ENCODE peak calls at places on chromosomes 7 and 10, in six cellular contexts. S is heart right ventricle, H is breast epithelium, W is GM12878, O is uterus, X is right cardiac atrium. A is an unnamed sample. For H3K4me1 and H3K27me3, the result is how much of the 10 kb centered on the place peaks cover.

GRCh38 chr7:149625947-149626392 is 128.4 kb upstream of the ZNF746 start:
- DNase-seq in S (no peak), O (peak), X (no peak), W (no peak), H (no peak), A (no peak)

GRCh38 chr7:27185013-27185707 is at the start of gene HOXA11:
- DNase-seq in W (no peak), X (no peak), S (no peak), H (peak), O (peak), A (no peak)

GRCh38 chr10:60172363-60172990 is 217.2 kb downstream of the ANK3 start:
- DNase-seq in O (no peak), H (no peak), X (no peak), S (no peak), W (no peak), A (no peak)

GRCh38 chr7:68245688-68246087 is 1249.1 kb downstream of the TYW1 start:
- DNase-seq in W (no peak), X (no peak), H (no peak), O (no peak), S (no peak), A (no peak)

GRCh38 chr10:132277311-132277741 is 30.4 kb downstream of the STK32C start:
- DNase-seq in H (no peak), X (peak), O (no peak), S (no peak), W (no peak), A (no peak)

GRCh38 chr7:146172112-146172511 is 55.5 kb downstream of the CNTNAP2 start:
- DNase-seq in H (no peak), S (no peak), X (no peak), O (no peak), W (no peak), A (no peak)

GRCh38 chr7:128215281-128215680 is 25.8 kb upstream of the LEP start:
- DNase-seq in X (no peak), S (no peak), O (no peak), W (no peak), H (no peak), A (no peak)

GRCh38 chr7:84912993-84913635 is 273.7 kb downstream of the SEMA3D start:
- DNase-seq in S (no peak), O (no peak), W (no peak), X (no peak), H (no peak), A (no peak)

GRCh38 chr10:17290226-17290625 is 62.2 kb downstream of the VIM start:
- DNase-seq in S (no peak), X (no peak), H (no peak), O (no peak), W (no peak), A (no peak)

GRCh38 chr7:75795831-75796285 is 17.7 kb downstream of the CCL24 start:
- DNase-seq in W (no peak), X (peak), H (no peak), O (peak), S (peak), A (peak)

GRCh38 chr10:92574545-92575377 is 868 bp upstream of the IDE start:
- DNase-seq in S (no peak), X (no peak), W (no peak), H (no peak), O (no peak), A (no peak)

GRCh38 chr10:49679480-49679893 is at the start of gene C10orf53:
- DNase-seq in X (peak), H (no peak), S (peak), W (no peak), O (no peak), A (no peak)

GRCh38 chr10:112223725-112224124 is 40.2 kb upstream of the GPAM start:
- DNase-seq in O (no peak), S (no peak), X (no peak), H (no peak), W (no peak), A (no peak)

GRCh38 chr10:116263870-116264269 is 9.1 kb downstream of the GFRA1 start:
- DNase-seq in S (no peak), X (no peak), H (no peak), W (no peak), O (no peak), A (no peak)

GRCh38 chr10:121800146-121800545 is 127.7 kb downstream of the ATE1 start:
- DNase-seq in H (no peak), W (no peak), O (no peak), X (no peak), S (no peak), A (no peak)

GRCh38 chr10:53894145-53894544 is 906.9 kb downstream of the PCDH15 start:
- DNase-seq in H (no peak), O (no peak), W (no peak), S (no peak), X (no peak), A (no peak)

GRCh38 chr10:112466802-112467201 is 19.8 kb downstream of the VTI1A start:
- DNase-seq in X (no peak), W (no peak), H (no peak), S (no peak), O (no peak), A (no peak)

GRCh38 chr7:14839307-14839706 is 63.2 kb downstream of the DGKB start:
- DNase-seq in W (no peak), H (no peak), S (no peak), X (peak), O (no peak), A (no peak)

GRCh38 chr10:113127285-113128283 is 177.5 kb downstream of the TCF7L2 start:
- DNase-seq in H (no peak), S (no peak), X (no peak), W (no peak), O (no peak), A (no peak)

GRCh38 chr7:100011516-100011915 is 3.9 kb upstream of the ZKSCAN1 start:
- DNase-seq in W (no peak), H (no peak), X (no peak), O (no peak), S (no peak), A (no peak)

GRCh38 chr10:74797550-74797949 is 28.9 kb upstream of the KAT6B start:
- DNase-seq in X (no peak), S (no peak), O (no peak), W (no peak), H (no peak), A (no peak)

GRCh38 chr10:129718548-129719414 is 245.3 kb downstream of the EBF3 start:
- DNase-seq in O (no peak), S (no peak), H (no peak), X (no peak), W (no peak), A (no peak)

GRCh38 chr10:122782911-122783310 is 62.7 kb downstream of the CUZD1 start:
- DNase-seq in W (no peak), S (no peak), X (no peak), O (no peak), H (no peak), A (no peak)

GRCh38 chr7:51471199-51472016 is 154.8 kb upstream of the COBL start:
- DNase-seq in W (no peak), X (peak), O (no peak), H (no peak), S (no peak), A (no peak)

GRCh38 chr10:128140425-128140824 is 14.2 kb upstream of the MKI67 start:
- DNase-seq in W (no peak), O (no peak), S (no peak), X (no peak), H (no peak), A (no peak)

GRCh38 chr10:120719333-120719732 is 131.8 kb upstream of the WDR11 start:
- DNase-seq in X (no peak), W (peak), S (no peak), H (no peak), O (no peak), A (no peak)

GRCh38 chr10:69075431-69075830 is 12.5 kb upstream of the SRGN start:
- DNase-seq in S (no peak), H (no peak), X (no peak), O (no peak), W (no peak), A (no peak)

GRCh38 chr7:137985253-137985896 is 16.5 kb downstream of the CREB3L2 start:
- DNase-seq in W (peak), O (no peak), S (no peak), H (no peak), X (no peak), A (no peak)

GRCh38 chr10:98357208-98357836 is 57.7 kb downstream of the PYROXD2 start:
- DNase-seq in W (no peak), S (no peak), X (no peak), O (no peak), H (no peak), A (no peak)

GRCh38 chr7:136652635-136653370 is 215.6 kb upstream of the CHRM2 start:
- DNase-seq in X (no peak), H (no peak), W (no peak), O (no peak), S (no peak), A (no peak)

GRCh38 chr10:21449288-21449966 is 76.1 kb downstream of the SKIDA1 start:
- DNase-seq in W (peak), H (no peak), S (no peak), X (no peak), O (no peak), A (no peak)

GRCh38 chr7:2523941-2524807 is 4.6 kb downstream of the LFNG start:
- DNase-seq in O (peak), S (peak), W (no peak), X (peak), H (peak), A (peak)

GRCh38 chr7:69751026-69751425 is 152.8 kb downstream of the AUTS2 start:
- DNase-seq in W (no peak), O (no peak), X (no peak), S (no peak), H (no peak), A (no peak)

GRCh38 chr10:119442758-119443060 is 99.8 kb downstream of the RGS10 start:
- DNase-seq in W (no peak), S (no peak), O (no peak), X (no peak), H (no peak), A (no peak)

GRCh38 chr10:970311-971149 is 17.7 kb upstream of the GTPBP4 start:
- DNase-seq in H (no peak), O (no peak), W (no peak), X (no peak), S (no peak), A (peak)

GRCh38 chr10:34861293-34862004 is 46.4 kb upstream of the PARD3 start:
- DNase-seq in S (no peak), W (no peak), H (no peak), X (peak), O (peak), A (no peak)

GRCh38 chr10:33279791-33280190 is 54.7 kb downstream of the NRP1 start:
- DNase-seq in S (no peak), W (no peak), X (no peak), H (no peak), O (no peak), A (no peak)

GRCh38 chr7:132742152-132742551 is 165.9 kb upstream of the PLXNA4 start:
- DNase-seq in H (no peak), S (peak), W (no peak), O (no peak), X (peak), A (peak)

GRCh38 chr7:47953822-47954221 is 5.6 kb upstream of the PKD1L1 start:
- DNase-seq in H (no peak), W (no peak), O (no peak), S (no peak), X (no peak), A (no peak)

GRCh38 chr7:47954231-47954911 is 6.1 kb upstream of the PKD1L1 start:
- DNase-seq in X (no peak), O (no peak), H (no peak), S (no peak), W (no peak), A (no peak)

GRCh38 chr7:47950714-47951113 is 2.4 kb upstream of the PKD1L1 start:
- DNase-seq in O (peak), H (peak), X (peak), W (no peak), S (peak), A (no peak)

GRCh38 chr7:47951374-47951773 is 3.1 kb upstream of the PKD1L1 start:
- DNase-seq in W (no peak), S (no peak), O (no peak), H (no peak), X (no peak), A (no peak)

DNA sequence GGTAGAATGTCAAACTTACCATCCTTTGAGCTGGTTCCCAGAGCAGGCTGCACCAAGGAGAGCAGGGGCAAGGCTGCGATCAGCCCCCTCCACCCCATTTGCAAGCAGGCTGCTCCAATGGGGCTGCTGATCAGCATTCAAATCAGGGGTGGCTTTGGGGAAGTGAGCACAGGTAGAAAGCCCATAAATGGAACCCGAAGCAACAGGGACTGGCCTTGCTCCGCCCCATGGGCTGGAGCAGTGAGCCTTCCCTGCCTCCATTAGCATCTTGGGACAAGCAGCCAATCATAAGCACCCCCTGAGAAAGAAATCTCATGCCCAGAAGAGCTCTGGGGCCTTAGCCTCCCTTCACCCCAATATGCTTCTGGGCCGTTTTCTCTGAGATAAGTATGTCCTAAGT is 4.0 kb upstream of the PKD1L1 start:
- DNase-seq in S (no peak), W (no peak), X (no peak), H (no peak), O (no peak), A (no peak)
- H3K4me1 ChIP-seq in S (half or more), W (under half), X (under half), H (under half), O (under half), A (under half)

GRCh38 chr10:114243661-114244060 is 4.6 kb downstream of the VWA2 start:
- DNase-seq in H (no peak), O (no peak), S (no peak), W (no peak), X (no peak), A (no peak)
- H3K27me3 ChIP-seq in H (under half), O (under half), S (under half), W (under half), X (under half), A (under half)

DNA sequence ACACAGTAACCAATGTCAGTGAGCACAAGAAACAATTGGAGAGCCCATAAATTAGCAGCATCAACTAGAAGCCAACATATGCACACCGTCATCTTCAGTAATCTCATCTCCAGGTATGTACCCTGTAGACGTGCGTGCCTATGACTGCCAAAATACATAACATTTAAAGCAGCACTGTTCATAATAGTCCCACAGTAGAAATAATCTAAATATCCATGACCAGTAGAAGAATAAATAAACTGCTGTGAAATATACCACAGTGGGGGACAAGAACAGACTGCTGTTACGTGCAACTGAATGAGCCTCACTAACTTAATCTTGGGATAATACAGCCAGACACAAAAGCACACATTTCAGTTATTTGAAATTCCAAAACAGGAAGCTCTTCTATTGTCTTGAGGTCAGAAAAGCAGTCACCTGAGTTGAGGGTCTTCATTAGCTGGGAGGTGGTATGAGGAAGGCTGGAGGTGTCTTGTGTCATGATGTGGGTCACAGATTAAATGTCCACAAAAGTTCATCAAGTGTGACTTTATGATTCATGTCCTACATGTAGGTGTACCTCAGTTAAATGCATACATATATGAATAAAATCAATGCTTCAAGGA is 454.2 kb upstream of the AKR1E2 start:
- DNase-seq in S (no peak), W (no peak), H (no peak), X (no peak), O (no peak), A (no peak)
- H3K27ac ChIP-seq in S (peak), W (no peak), H (no peak), X (no peak), O (no peak), A (no peak)

DNA sequence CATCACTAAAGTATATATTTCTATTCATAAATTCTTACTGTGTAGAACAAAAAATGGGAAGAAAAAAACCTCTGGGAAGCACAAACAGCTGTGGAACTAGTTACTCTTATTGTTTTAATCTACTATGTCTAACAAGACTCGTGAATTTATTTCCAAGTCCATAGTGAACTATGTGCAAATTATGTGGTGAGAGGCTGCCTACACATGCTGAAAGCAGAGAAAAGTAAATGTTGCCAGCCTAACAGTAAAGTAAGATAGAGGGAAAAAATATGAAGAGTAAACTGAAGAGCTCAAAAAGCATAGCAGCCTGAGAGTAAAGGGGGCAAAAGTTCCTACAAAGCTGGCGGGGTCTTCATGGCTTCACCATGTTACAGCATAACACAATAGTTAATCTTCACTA is 3.0 kb downstream of the GDI2 start:
- DNase-seq in X (no peak), O (no peak), H (no peak), W (no peak), S (no peak), A (no peak)
- H3K4me1 ChIP-seq in X (under half), O (under half), H (under half), W (under half), S (half or more), A (under half)

GRCh38 chr7:130732980-130733865 is 784 bp downstream of the KLF14 start:
- DNase-seq in S (peak), X (peak), W (no peak), H (no peak), O (peak), A (no peak)

GRCh38 chr7:130733866-130734524 is at the start of gene KLF14:
- DNase-seq in O (peak), S (peak), H (no peak), W (no peak), X (peak), A (no peak)

GRCh38 chr7:130735273-130735716 is 1.3 kb upstream of the KLF14 start:
- DNase-seq in S (no peak), O (no peak), H (no peak), W (no peak), X (no peak), A (no peak)

GRCh38 chr7:130734525-130735272 is 692 bp upstream of the KLF14 start:
- DNase-seq in X (no peak), H (no peak), W (no peak), O (no peak), S (no peak), A (no peak)

GRCh38 chr7:130736298-130736900 is 2.4 kb upstream of the KLF14 start:
- DNase-seq in X (no peak), S (no peak), H (no peak), W (no peak), O (no peak), A (no peak)
- H3K27me3 ChIP-seq in X (under half), S (half or more), H (half or more), W (under half), O (under half), A (under half)

DNA sequence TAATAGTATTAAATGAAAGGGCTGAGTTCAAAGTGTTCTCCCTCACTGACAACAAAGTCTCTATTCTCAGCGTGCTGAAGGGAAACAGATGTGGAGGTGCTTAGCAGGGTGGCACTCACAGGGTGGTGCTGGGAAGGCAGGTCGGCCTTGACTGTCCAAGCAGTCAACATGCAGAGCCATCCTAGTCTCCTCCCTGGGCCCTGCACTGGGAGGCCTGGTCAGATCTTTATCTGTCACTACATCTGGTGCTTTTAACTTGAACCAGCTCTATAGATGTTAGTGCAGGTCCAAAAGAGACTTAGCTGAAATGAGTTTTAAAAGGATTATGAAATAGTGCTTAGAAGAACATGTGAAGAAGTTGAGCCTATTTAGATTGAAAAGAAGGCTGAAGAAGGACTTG is 82.1 kb downstream of the AVL9 start:
- DNase-seq in X (no peak), H (no peak), O (no peak), W (no peak), S (no peak), A (no peak)
- H3K27ac ChIP-seq in X (no peak), H (no peak), O (no peak), W (no peak), S (no peak), A (no peak)

GRCh38 chr7:835021-835420 is 2.7 kb downstream of the SUN1 start:
- DNase-seq in W (no peak), O (no peak), H (no peak), X (no peak), S (no peak), A (no peak)
- H3K4me1 ChIP-seq in W (under half), O (under half), H (under half), X (under half), S (half or more), A (under half)

DNA sequence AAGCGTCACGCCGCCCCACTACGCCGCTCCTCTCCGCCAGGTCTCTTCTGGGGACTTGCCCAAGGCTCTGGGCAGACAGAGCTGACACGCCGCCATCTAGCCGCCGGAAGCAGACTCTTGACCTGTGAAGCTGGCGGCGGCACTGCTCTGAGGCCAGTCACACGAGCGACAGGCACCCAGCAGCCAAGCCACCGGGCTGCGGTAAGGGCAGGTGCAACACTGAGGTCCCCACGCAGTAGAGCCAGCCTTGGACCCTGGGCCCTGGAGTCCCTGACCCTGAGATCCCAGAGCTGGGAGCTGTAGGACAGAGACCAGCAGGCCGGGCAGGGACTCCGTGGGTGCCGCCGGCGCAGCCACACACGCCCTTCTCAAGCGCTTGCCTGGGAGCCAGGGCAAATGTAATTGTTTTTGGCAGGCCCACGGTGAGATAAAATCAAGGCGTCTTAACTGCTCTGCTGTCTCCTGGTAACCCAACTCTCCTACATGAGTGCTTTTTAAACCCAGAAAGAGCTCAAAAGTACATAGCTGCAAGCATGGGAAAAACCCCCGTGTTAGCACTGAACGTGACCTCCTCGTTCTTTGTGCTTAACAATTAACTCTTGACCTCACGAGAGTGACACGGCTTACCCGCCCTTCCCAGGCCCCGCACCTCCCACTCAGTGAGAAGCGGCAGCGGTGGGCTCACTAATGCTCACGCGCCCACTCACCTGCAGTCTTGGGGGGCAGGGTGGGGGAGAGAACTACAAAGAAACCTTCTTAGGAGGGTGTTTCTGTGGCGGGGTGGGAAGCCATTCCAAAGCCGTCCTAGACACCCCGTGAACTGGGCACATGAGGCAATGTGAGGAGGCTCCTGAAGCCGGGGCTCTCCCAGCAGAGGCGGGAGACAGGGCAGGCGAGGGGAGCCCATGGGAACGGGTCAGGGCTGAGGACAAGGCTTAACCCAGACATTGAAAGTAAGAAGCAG is 8.5 kb downstream of the GPER1 start:
- DNase-seq in W (no peak), O (peak), X (no peak), S (no peak), H (peak), A (no peak)
- H3K27me3 ChIP-seq in W (under half), O (under half), X (under half), S (under half), H (under half), A (under half)